ENCODE peak calls at places on chromosome 22, in seven cellular contexts. One of them, this sample, is unnamed.

GRCh38 chr22:24827305-24827704 is 21.3 kb downstream of the SGSM1 start:
- DNase-seq in upper lobe of right lung: peak; percentile 81
- DNase-seq in left ventricle myocardium inferior: no peak
- DNase-seq in pancreas: peak; percentile 82
- DNase-seq in mammary epithelial cell: no peak
- DNase-seq in fibroblast of lung: no peak
- DNase-seq in cardiac fibroblast: no peak
- DNase-seq in this sample: no peak

GRCh38 chr22:31637375-31637937 is 24.6 kb downstream of the PISD start:
- DNase-seq in upper lobe of right lung: no peak
- DNase-seq in left ventricle myocardium inferior: peak; percentile 40
- DNase-seq in pancreas: no peak
- DNase-seq in mammary epithelial cell: no peak
- DNase-seq in fibroblast of lung: no peak
- DNase-seq in cardiac fibroblast: no peak
- DNase-seq in this sample: no peak

GRCh38 chr22:37802310-37803194 is 5.2 kb upstream of the GCAT start:
- DNase-seq in upper lobe of right lung: peak; percentile 86
- DNase-seq in left ventricle myocardium inferior: peak; percentile 70
- DNase-seq in pancreas: peak; percentile 66
- DNase-seq in mammary epithelial cell: no peak
- DNase-seq in fibroblast of lung: peak; percentile 45
- DNase-seq in cardiac fibroblast: peak; percentile 65
- DNase-seq in this sample: no peak

GRCh38 chr22:23553922-23554870 is 25.9 kb downstream of the IGLL1 start:
- DNase-seq in upper lobe of right lung: peak; percentile 46
- DNase-seq in left ventricle myocardium inferior: no peak
- DNase-seq in pancreas: no peak
- DNase-seq in mammary epithelial cell: no peak
- DNase-seq in fibroblast of lung: no peak
- DNase-seq in cardiac fibroblast: no peak
- DNase-seq in this sample: no peak

GRCh38 chr22:48088926-48089536 is 1326.6 kb downstream of the TBC1D22A start:
- DNase-seq in upper lobe of right lung: peak; percentile 43
- DNase-seq in left ventricle myocardium inferior: no peak
- DNase-seq in pancreas: no peak
- DNase-seq in mammary epithelial cell: no peak
- DNase-seq in fibroblast of lung: no peak
- DNase-seq in cardiac fibroblast: no peak
- DNase-seq in this sample: no peak

GRCh38 chr22:35334010-35334409 is 34.3 kb downstream of the TOM1 start:
- DNase-seq in upper lobe of right lung: no peak
- DNase-seq in left ventricle myocardium inferior: no peak
- DNase-seq in pancreas: no peak
- DNase-seq in mammary epithelial cell: no peak
- DNase-seq in fibroblast of lung: no peak
- DNase-seq in cardiac fibroblast: no peak
- DNase-seq in this sample: peak; percentile 51

GRCh38 chr22:28142361-28142801 is 223.3 kb upstream of the PITPNB start:
- DNase-seq in upper lobe of right lung: no peak
- DNase-seq in left ventricle myocardium inferior: no peak
- DNase-seq in pancreas: no peak
- DNase-seq in mammary epithelial cell: peak; percentile 20
- DNase-seq in fibroblast of lung: peak; percentile 96
- DNase-seq in cardiac fibroblast: peak; percentile 94
- DNase-seq in this sample: no peak

GRCh38 chr22:36352775-36353507 is 34.8 kb downstream of the MYH9 start:
- DNase-seq in upper lobe of right lung: no peak
- DNase-seq in left ventricle myocardium inferior: peak; percentile 64
- DNase-seq in pancreas: peak; percentile 88
- DNase-seq in mammary epithelial cell: peak; percentile 71
- DNase-seq in fibroblast of lung: peak; percentile 90
- DNase-seq in cardiac fibroblast: peak; percentile 74
- DNase-seq in this sample: no peak

GRCh38 chr22:38431266-38432010 is 23.6 kb downstream of the KCNJ4 start:
- DNase-seq in upper lobe of right lung: no peak
- DNase-seq in left ventricle myocardium inferior: no peak
- DNase-seq in pancreas: no peak
- DNase-seq in mammary epithelial cell: no peak
- DNase-seq in fibroblast of lung: no peak
- DNase-seq in cardiac fibroblast: no peak
- DNase-seq in this sample: no peak

GRCh38 chr22:18024276-18024939 is at the start of gene MICAL3:
- DNase-seq in upper lobe of right lung: peak; percentile 70
- DNase-seq in left ventricle myocardium inferior: peak; percentile 57
- DNase-seq in pancreas: peak; percentile 55
- DNase-seq in mammary epithelial cell: peak; percentile 68
- DNase-seq in fibroblast of lung: peak; percentile 72
- DNase-seq in cardiac fibroblast: peak; percentile 65
- DNase-seq in this sample: peak; percentile 39

GRCh38 chr22:36350751-36351594 is 36.8 kb downstream of the MYH9 start:
- DNase-seq in upper lobe of right lung: no peak
- DNase-seq in left ventricle myocardium inferior: no peak
- DNase-seq in pancreas: no peak
- DNase-seq in mammary epithelial cell: peak; percentile 72
- DNase-seq in fibroblast of lung: peak; percentile 86
- DNase-seq in cardiac fibroblast: no peak
- DNase-seq in this sample: no peak

GRCh38 chr22:17369553-17370035 is 334 bp downstream of the CECR2 start:
- DNase-seq in upper lobe of right lung: peak; percentile 82
- DNase-seq in left ventricle myocardium inferior: peak; percentile 38
- DNase-seq in pancreas: peak; percentile 31
- DNase-seq in mammary epithelial cell: no peak
- DNase-seq in fibroblast of lung: no peak
- DNase-seq in cardiac fibroblast: peak; percentile 53
- DNase-seq in this sample: no peak

GRCh38 chr22:37996079-37996478 is 11.7 kb upstream of the SOX10 start:
- DNase-seq in upper lobe of right lung: no peak
- DNase-seq in left ventricle myocardium inferior: no peak
- DNase-seq in pancreas: no peak
- DNase-seq in mammary epithelial cell: no peak
- DNase-seq in fibroblast of lung: no peak
- DNase-seq in cardiac fibroblast: no peak
- DNase-seq in this sample: no peak

GRCh38 chr22:24806663-24807001 is 621 bp downstream of the SGSM1 start:
- DNase-seq in upper lobe of right lung: no peak
- DNase-seq in left ventricle myocardium inferior: no peak
- DNase-seq in pancreas: no peak
- DNase-seq in mammary epithelial cell: no peak
- DNase-seq in fibroblast of lung: no peak
- DNase-seq in cardiac fibroblast: no peak
- DNase-seq in this sample: no peak

GRCh38 chr22:22720201-22720723 is 75.8 kb downstream of the GGTLC2 start:
- DNase-seq in upper lobe of right lung: no peak
- DNase-seq in left ventricle myocardium inferior: no peak
- DNase-seq in pancreas: no peak
- DNase-seq in mammary epithelial cell: no peak
- DNase-seq in fibroblast of lung: peak; percentile 10
- DNase-seq in cardiac fibroblast: peak; percentile 57
- DNase-seq in this sample: peak; percentile 76

GRCh38 chr22:17919276-17920144 is 104.9 kb downstream of the MICAL3 start:
- DNase-seq in upper lobe of right lung: no peak
- DNase-seq in left ventricle myocardium inferior: peak; percentile 63
- DNase-seq in pancreas: no peak
- DNase-seq in mammary epithelial cell: no peak
- DNase-seq in fibroblast of lung: no peak
- DNase-seq in cardiac fibroblast: no peak
- DNase-seq in this sample: no peak

GRCh38 chr22:37032535-37033460 is 13.3 kb downstream of the MPST start:
- DNase-seq in upper lobe of right lung: peak; percentile 90
- DNase-seq in left ventricle myocardium inferior: no peak
- DNase-seq in pancreas: peak; percentile 84
- DNase-seq in mammary epithelial cell: peak; percentile 86
- DNase-seq in fibroblast of lung: peak; percentile 38
- DNase-seq in cardiac fibroblast: peak; percentile 94
- DNase-seq in this sample: no peak

GRCh38 chr22:28544431-28544868 is 135.2 kb downstream of the TTC28 start:
- DNase-seq in upper lobe of right lung: no peak
- DNase-seq in left ventricle myocardium inferior: no peak
- DNase-seq in pancreas: no peak
- DNase-seq in mammary epithelial cell: peak; percentile 19
- DNase-seq in fibroblast of lung: peak; percentile 9
- DNase-seq in cardiac fibroblast: no peak
- DNase-seq in this sample: no peak

GRCh38 chr22:31490496-31490925 is 869 bp upstream of the EIF4ENIF1 start:
- DNase-seq in upper lobe of right lung: peak; percentile 72
- DNase-seq in left ventricle myocardium inferior: peak; percentile 16
- DNase-seq in pancreas: peak; percentile 67
- DNase-seq in mammary epithelial cell: peak; percentile 67
- DNase-seq in fibroblast of lung: peak; percentile 84
- DNase-seq in cardiac fibroblast: peak; percentile 74
- DNase-seq in this sample: peak; percentile 80

GRCh38 chr22:36405671-36406070 is 17.9 kb upstream of the MYH9 start:
- DNase-seq in upper lobe of right lung: peak; percentile 83
- DNase-seq in left ventricle myocardium inferior: no peak
- DNase-seq in pancreas: no peak
- DNase-seq in mammary epithelial cell: peak; percentile 63
- DNase-seq in fibroblast of lung: no peak
- DNase-seq in cardiac fibroblast: peak; percentile 57
- DNase-seq in this sample: peak; percentile 92

GRCh38 chr22:18068381-18068988 is 9.3 kb upstream of the PEX26 start:
- DNase-seq in upper lobe of right lung: peak; percentile 10
- DNase-seq in left ventricle myocardium inferior: no peak
- DNase-seq in pancreas: no peak
- DNase-seq in mammary epithelial cell: no peak
- DNase-seq in fibroblast of lung: peak; percentile 65
- DNase-seq in cardiac fibroblast: peak; percentile 30
- DNase-seq in this sample: no peak

GRCh38 chr22:24465566-24465965 is 29.6 kb upstream of the UPB1 start:
- DNase-seq in upper lobe of right lung: no peak
- DNase-seq in left ventricle myocardium inferior: no peak
- DNase-seq in pancreas: no peak
- DNase-seq in mammary epithelial cell: no peak
- DNase-seq in fibroblast of lung: peak; percentile 96
- DNase-seq in cardiac fibroblast: peak; percentile 69
- DNase-seq in this sample: no peak

GRCh38 chr22:47219789-47220188 is 457.3 kb downstream of the TBC1D22A start:
- DNase-seq in upper lobe of right lung: no peak
- DNase-seq in left ventricle myocardium inferior: no peak
- DNase-seq in pancreas: no peak
- DNase-seq in mammary epithelial cell: no peak
- DNase-seq in fibroblast of lung: no peak
- DNase-seq in cardiac fibroblast: no peak
- DNase-seq in this sample: no peak

DNA sequence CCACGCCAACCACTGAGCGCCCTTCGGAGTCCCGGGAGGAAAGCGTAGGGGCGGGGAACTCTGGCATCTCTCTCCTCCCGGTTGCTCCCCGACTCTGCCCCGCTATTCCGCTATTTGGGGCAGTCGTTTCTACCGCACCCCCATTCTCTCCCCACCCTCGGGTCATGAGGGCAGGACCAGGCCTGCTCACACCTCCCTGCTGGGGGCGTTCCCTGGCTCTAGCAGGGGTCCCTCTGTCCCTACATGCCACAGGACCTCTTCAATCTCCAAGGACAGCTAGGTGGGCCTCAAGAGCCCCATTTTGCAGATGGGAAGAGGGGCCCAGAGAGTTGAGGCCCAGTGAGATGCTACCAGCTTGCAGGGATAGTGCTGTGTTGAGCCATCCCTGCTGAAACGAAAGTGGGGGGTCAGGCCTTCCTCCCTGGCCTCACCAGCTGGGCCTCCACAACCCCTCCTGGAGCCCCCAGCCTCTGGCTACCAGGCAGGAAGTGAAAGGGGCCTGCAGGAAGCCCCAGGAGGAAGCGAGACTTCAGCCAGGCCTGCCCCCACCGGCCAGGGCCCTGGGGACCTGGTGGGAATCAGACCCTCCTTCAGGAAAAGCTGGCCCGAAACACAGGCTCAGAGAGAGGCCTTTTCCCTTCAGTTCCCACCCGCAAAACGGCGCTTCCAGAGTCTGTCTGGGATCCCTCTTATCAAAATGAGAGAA is 5.5 kb upstream of the SHISA8 start:
- DNase-seq in upper lobe of right lung: no peak
- DNase-seq in left ventricle myocardium inferior: no peak
- DNase-seq in pancreas: no peak
- DNase-seq in mammary epithelial cell: no peak
- DNase-seq in fibroblast of lung: no peak
- DNase-seq in cardiac fibroblast: no peak
- DNase-seq in this sample: no peak
- H3K4me3 ChIP-seq in upper lobe of right lung: peak overlapping the region; percentile 52
- H3K4me3 ChIP-seq in left ventricle myocardium inferior: peak overlapping the region; percentile 70
- H3K4me3 ChIP-seq in pancreas: no peak overlapping the region
- H3K4me3 ChIP-seq in mammary epithelial cell: no peak overlapping the region
- H3K4me3 ChIP-seq in fibroblast of lung: no peak overlapping the region
- H3K4me3 ChIP-seq in cardiac fibroblast: peak overlapping the region; percentile 49
- H3K4me3 ChIP-seq in this sample: no peak overlapping the region

GRCh38 chr22:30266445-30267381 is at the start of gene OSM:
- DNase-seq in upper lobe of right lung: peak; percentile 88
- DNase-seq in left ventricle myocardium inferior: peak; percentile 66
- DNase-seq in pancreas: peak; percentile 56
- DNase-seq in mammary epithelial cell: no peak
- DNase-seq in fibroblast of lung: no peak
- DNase-seq in cardiac fibroblast: no peak
- DNase-seq in this sample: peak; percentile 77
- H3K4me3 ChIP-seq in upper lobe of right lung: peak within 1 kb of the TSS; percentile 49
- H3K4me3 ChIP-seq in left ventricle myocardium inferior: peak within 1 kb of the TSS; percentile 44
- H3K4me3 ChIP-seq in pancreas: no peak within 1 kb of the TSS
- H3K4me3 ChIP-seq in mammary epithelial cell: no peak within 1 kb of the TSS
- H3K4me3 ChIP-seq in fibroblast of lung: no peak within 1 kb of the TSS
- H3K4me3 ChIP-seq in cardiac fibroblast: no peak within 1 kb of the TSS
- H3K4me3 ChIP-seq in this sample: peak within 1 kb of the TSS; percentile 95

GRCh38 chr22:26555478-26555877 is 34.5 kb downstream of the TPST2 start:
- DNase-seq in upper lobe of right lung: no peak
- DNase-seq in left ventricle myocardium inferior: peak; percentile 57
- DNase-seq in pancreas: no peak
- DNase-seq in mammary epithelial cell: no peak
- DNase-seq in fibroblast of lung: no peak
- DNase-seq in cardiac fibroblast: no peak
- DNase-seq in this sample: no peak

GRCh38 chr22:26559961-26560575 is 29.9 kb downstream of the TPST2 start:
- DNase-seq in upper lobe of right lung: no peak
- DNase-seq in left ventricle myocardium inferior: no peak
- DNase-seq in pancreas: peak; percentile 79
- DNase-seq in mammary epithelial cell: no peak
- DNase-seq in fibroblast of lung: no peak
- DNase-seq in cardiac fibroblast: no peak
- DNase-seq in this sample: no peak

GRCh38 chr22:26554956-26555355 is 35.0 kb downstream of the TPST2 start:
- DNase-seq in upper lobe of right lung: no peak
- DNase-seq in left ventricle myocardium inferior: no peak
- DNase-seq in pancreas: no peak
- DNase-seq in mammary epithelial cell: no peak
- DNase-seq in fibroblast of lung: no peak
- DNase-seq in cardiac fibroblast: no peak
- DNase-seq in this sample: no peak

GRCh38 chr22:26558246-26558895 is 31.6 kb downstream of the TPST2 start:
- DNase-seq in upper lobe of right lung: no peak
- DNase-seq in left ventricle myocardium inferior: no peak
- DNase-seq in pancreas: peak; percentile 61
- DNase-seq in mammary epithelial cell: no peak
- DNase-seq in fibroblast of lung: peak; percentile 53
- DNase-seq in cardiac fibroblast: peak; percentile 40
- DNase-seq in this sample: no peak

GRCh38 chr22:26556904-26557303 is 33.0 kb downstream of the TPST2 start:
- DNase-seq in upper lobe of right lung: no peak
- DNase-seq in left ventricle myocardium inferior: no peak
- DNase-seq in pancreas: peak; percentile 95
- DNase-seq in mammary epithelial cell: no peak
- DNase-seq in fibroblast of lung: no peak
- DNase-seq in cardiac fibroblast: no peak
- DNase-seq in this sample: no peak
- H3K4me3 ChIP-seq in upper lobe of right lung: no peak overlapping the region
- H3K4me3 ChIP-seq in left ventricle myocardium inferior: no peak overlapping the region
- H3K4me3 ChIP-seq in pancreas: no peak overlapping the region
- H3K4me3 ChIP-seq in mammary epithelial cell: no peak overlapping the region
- H3K4me3 ChIP-seq in fibroblast of lung: no peak overlapping the region
- H3K4me3 ChIP-seq in cardiac fibroblast: no peak overlapping the region
- H3K4me3 ChIP-seq in this sample: no peak overlapping the region

GRCh38 chr22:49575703-49576081 is 252.0 kb downstream of the BRD1 start:
- DNase-seq in upper lobe of right lung: no peak
- DNase-seq in left ventricle myocardium inferior: no peak
- DNase-seq in pancreas: no peak
- DNase-seq in mammary epithelial cell: no peak
- DNase-seq in fibroblast of lung: no peak
- DNase-seq in cardiac fibroblast: no peak
- DNase-seq in this sample: no peak
- H3K4me3 ChIP-seq in upper lobe of right lung: no peak overlapping the region
- H3K4me3 ChIP-seq in left ventricle myocardium inferior: peak overlapping the region; percentile 56
- H3K4me3 ChIP-seq in pancreas: no peak overlapping the region
- H3K4me3 ChIP-seq in mammary epithelial cell: no peak overlapping the region
- H3K4me3 ChIP-seq in fibroblast of lung: no peak overlapping the region
- H3K4me3 ChIP-seq in cardiac fibroblast: no peak overlapping the region
- H3K4me3 ChIP-seq in this sample: no peak overlapping the region